ENCODE peak calls at places on chromosomes 4 and X, in seven cellular contexts. D is GM23248, T is lung, O is upper lobe of right lung, N is gastrocnemius medialis, P is AG04450, Z is PC-3. R is an unnamed sample.

GRCh38 chrX:154505726-154506125 is 10.3 kb downstream of the FAM3A start:
- DNase-seq in Z (peak), P (no peak), O (no peak), T (no peak), N (no peak), D (peak), R (no peak)

GRCh38 chr4:7384003-7384928 is 50.5 kb downstream of the PSAPL1 start:
- DNase-seq in O (peak), N (no peak), T (no peak), D (no peak), P (no peak), Z (no peak), R (no peak)

GRCh38 chr4:11914406-11914805 is 485.7 kb upstream of the HS3ST1 start:
- DNase-seq in D (no peak), Z (no peak), T (no peak), N (no peak), P (no peak), O (no peak), R (no peak)

GRCh38 chrX:119468186-119468929 is at the start of gene SLC25A5:
- DNase-seq in N (peak), Z (peak), O (peak), P (no peak), D (peak), T (peak), R (peak)

GRCh38 chr4:185909959-185910358 is 98.0 kb upstream of the SORBS2 start:
- DNase-seq in P (no peak), O (no peak), T (no peak), D (no peak), Z (no peak), N (no peak), R (no peak)

GRCh38 chrX:13377537-13377936 is 57.7 kb upstream of the ATXN3L start:
- DNase-seq in P (peak), D (peak), Z (no peak), N (no peak), O (no peak), T (no peak), R (no peak)

GRCh38 chr4:55336138-55337034 is 9.7 kb upstream of the SRD5A3 start:
- DNase-seq in N (no peak), O (no peak), P (no peak), Z (peak), T (peak), D (no peak), R (no peak)

GRCh38 chrX:19924285-19924684 is 36.9 kb upstream of the SH3KBP1 start:
- DNase-seq in Z (no peak), N (no peak), D (no peak), O (no peak), T (no peak), P (no peak), R (no peak)

GRCh38 chr4:137967480-137968190 is 274.5 kb downstream of the SLC7A11 start:
- DNase-seq in O (no peak), Z (peak), P (no peak), N (no peak), T (no peak), D (peak), R (no peak)

GRCh38 chrX:47030339-47030738 is 47.9 kb upstream of the RGN start:
- DNase-seq in T (no peak), Z (peak), P (peak), O (no peak), D (peak), N (no peak), R (no peak)

GRCh38 chr4:135365065-135365464 is 1163.5 kb upstream of the PABPC4L start:
- DNase-seq in Z (peak), P (peak), N (no peak), O (no peak), T (no peak), D (no peak), R (no peak)

GRCh38 chr4:120857312-120857711 is 65.2 kb downstream of the PRDM5 start:
- DNase-seq in N (no peak), Z (no peak), P (no peak), D (peak), T (no peak), O (no peak), R (no peak)

GRCh38 chr4:40058854-40059253 is 2.2 kb downstream of the N4BP2 start:
- DNase-seq in N (no peak), O (no peak), Z (no peak), D (peak), T (no peak), P (no peak), R (no peak)

DNA sequence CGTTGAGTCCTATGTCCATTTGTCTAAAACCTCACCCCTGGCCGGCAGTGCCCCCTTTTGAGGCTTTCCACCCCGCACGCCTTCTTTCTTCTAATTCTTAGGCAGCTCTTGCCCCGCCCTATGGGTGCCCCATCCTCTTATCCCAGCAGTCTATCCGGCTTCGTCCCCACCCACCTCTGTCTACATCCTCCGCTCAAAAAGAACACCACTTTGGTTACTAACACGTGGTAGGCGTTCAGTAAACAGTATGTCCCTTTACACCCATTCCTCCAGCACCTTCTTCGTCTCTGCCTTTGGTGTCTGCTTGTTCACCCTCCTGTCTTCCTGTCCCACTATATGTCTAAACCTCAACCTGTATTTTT is 39.2 kb downstream of the STARD8 start:
- DNase-seq in O (no peak), P (no peak), D (peak), T (no peak), N (no peak), Z (no peak), R (no peak)
- H3K4me3 ChIP-seq in O (peak), P (peak), D (peak), T (no peak), N (peak), Z (peak), R (peak)

GRCh38 chr4:99379571-99379970 is 27.0 kb upstream of the ADH1C start:
- DNase-seq in N (no peak), P (no peak), Z (no peak), O (no peak), T (no peak), D (no peak), R (no peak)

GRCh38 chr4:99383833-99384392 is 31.4 kb upstream of the ADH1C start:
- DNase-seq in P (peak), Z (no peak), D (peak), O (no peak), N (peak), T (no peak), R (no peak)

GRCh38 chr4:99381588-99382175 is 29.1 kb upstream of the ADH1C start:
- DNase-seq in Z (no peak), T (no peak), D (no peak), P (no peak), N (no peak), O (no peak), R (no peak)

GRCh38 chr4:99382745-99383360 is 30.3 kb upstream of the ADH1C start:
- DNase-seq in T (no peak), Z (no peak), P (no peak), D (no peak), O (no peak), N (no peak), R (no peak)

GRCh38 chr4:99383381-99383780 is 30.8 kb upstream of the ADH1C start:
- DNase-seq in P (no peak), Z (no peak), T (no peak), N (no peak), D (peak), O (no peak), R (no peak)
- H3K4me3 ChIP-seq in P (no peak), Z (no peak), T (no peak), N (no peak), D (no peak), O (no peak), R (no peak)

GRCh38 chrX:137428777-137429564 is 137.0 kb upstream of the ZIC3 start:
- DNase-seq in D (no peak), P (no peak), N (no peak), O (no peak), T (no peak), Z (no peak), R (no peak)

GRCh38 chrX:137428251-137428661 is 137.7 kb upstream of the ZIC3 start:
- DNase-seq in T (no peak), P (no peak), D (peak), N (no peak), O (no peak), Z (no peak), R (no peak)

GRCh38 chrX:137427813-137428212 is 138.1 kb upstream of the ZIC3 start:
- DNase-seq in Z (no peak), O (no peak), D (peak), P (no peak), T (no peak), N (no peak), R (no peak)

GRCh38 chrX:137425273-137425902 is 140.5 kb upstream of the ZIC3 start:
- DNase-seq in P (no peak), D (no peak), O (no peak), Z (no peak), N (no peak), T (no peak), R (no peak)

GRCh38 chrX:137427061-137427778 is 138.7 kb upstream of the ZIC3 start:
- DNase-seq in D (no peak), Z (no peak), O (no peak), P (no peak), T (no peak), N (no peak), R (no peak)
- H3K4me3 ChIP-seq in D (peak), Z (no peak), O (peak), P (peak), T (no peak), N (peak), R (peak)

DNA sequence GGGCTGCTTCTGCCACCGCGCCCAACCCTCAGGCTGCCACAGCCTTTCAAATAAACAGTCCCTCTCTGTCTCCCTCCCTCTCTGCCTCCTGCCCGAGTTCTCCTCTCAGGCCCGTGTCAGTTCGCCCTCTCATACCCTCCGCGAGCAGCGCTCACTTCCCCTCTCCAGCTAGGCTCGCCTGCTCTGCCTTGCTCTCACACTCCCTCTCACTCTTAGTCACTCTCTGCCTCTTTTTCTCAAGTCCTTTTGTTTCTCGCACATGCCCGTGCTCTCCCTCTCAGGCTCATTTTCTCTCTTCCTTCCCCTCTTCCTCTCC is 3.2 kb downstream of the EFNB1 start:
- DNase-seq in N (peak), O (peak), P (peak), D (peak), Z (peak), T (no peak), R (no peak)
- H3K4me3 ChIP-seq in N (peak), O (peak), P (peak), D (peak), Z (peak), T (peak), R (peak)

GRCh38 chr4:112714922-112715901 is 78.3 kb downstream of the LARP7 start:
- DNase-seq in T (no peak), Z (no peak), P (no peak), N (no peak), D (no peak), O (no peak), R (no peak)
- H3K4me3 ChIP-seq in T (no peak), Z (no peak), P (no peak), N (peak), D (no peak), O (no peak), R (no peak)

GRCh38 chr4:152696764-152697250 is 17.0 kb upstream of the TMEM154 start:
- DNase-seq in P (no peak), Z (peak), T (no peak), N (no peak), O (no peak), D (peak), R (no peak)
- H3K4me3 ChIP-seq in P (no peak), Z (peak), T (no peak), N (no peak), O (no peak), D (peak), R (no peak)

DNA sequence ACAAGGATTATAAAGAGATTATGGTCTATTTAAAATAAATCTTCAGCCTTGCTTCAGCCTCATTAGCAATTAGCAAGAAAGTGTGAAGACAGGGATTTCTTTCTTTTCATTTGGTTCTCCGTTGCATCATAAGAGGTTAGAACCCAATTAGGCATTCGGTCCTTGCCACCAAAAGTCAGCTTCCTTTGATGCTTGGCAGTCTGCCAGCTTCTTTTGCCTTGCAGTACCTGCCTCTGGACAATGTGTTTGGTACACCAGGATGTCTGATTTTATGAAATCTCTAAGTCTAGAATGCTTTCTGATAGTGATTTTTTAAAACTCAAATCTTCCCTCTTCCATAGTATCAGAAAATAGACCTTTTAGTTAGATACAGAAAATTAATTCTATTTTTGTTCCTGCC is 12.5 kb downstream of the SMIM20 start:
- DNase-seq in D (no peak), N (no peak), O (no peak), P (no peak), T (no peak), Z (peak), R (no peak)
- H3K4me3 ChIP-seq in D (no peak), N (no peak), O (no peak), P (no peak), T (no peak), Z (no peak), R (no peak)

DNA sequence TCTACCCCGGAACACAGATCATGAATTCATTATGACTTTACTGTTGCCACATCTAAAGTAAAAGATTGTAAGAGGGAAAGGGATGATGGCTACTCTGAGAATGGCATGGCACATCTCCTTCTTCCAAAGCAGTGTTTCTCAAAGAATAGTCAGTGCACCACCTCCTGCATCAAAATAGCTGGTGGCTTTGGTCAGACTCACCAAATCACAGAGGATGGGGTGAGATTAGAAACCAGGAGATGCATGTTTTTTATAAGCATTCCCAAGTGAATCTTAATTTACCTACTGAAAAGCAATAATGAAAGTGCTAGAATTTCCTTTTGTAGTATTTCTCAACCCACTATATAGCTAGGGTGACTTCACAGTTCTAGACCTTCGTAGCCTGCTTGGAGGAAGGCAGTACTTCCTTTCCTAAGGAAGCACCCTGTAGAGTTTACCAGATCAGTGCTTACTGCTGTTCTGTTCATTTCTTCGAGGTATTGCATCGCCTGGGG is 340.8 kb upstream of the KLF3 start:
- DNase-seq in O (no peak), D (peak), N (no peak), P (no peak), Z (peak), T (no peak), R (no peak)
- H3K4me3 ChIP-seq in O (no peak), D (no peak), N (no peak), P (no peak), Z (no peak), T (no peak), R (no peak)

DNA sequence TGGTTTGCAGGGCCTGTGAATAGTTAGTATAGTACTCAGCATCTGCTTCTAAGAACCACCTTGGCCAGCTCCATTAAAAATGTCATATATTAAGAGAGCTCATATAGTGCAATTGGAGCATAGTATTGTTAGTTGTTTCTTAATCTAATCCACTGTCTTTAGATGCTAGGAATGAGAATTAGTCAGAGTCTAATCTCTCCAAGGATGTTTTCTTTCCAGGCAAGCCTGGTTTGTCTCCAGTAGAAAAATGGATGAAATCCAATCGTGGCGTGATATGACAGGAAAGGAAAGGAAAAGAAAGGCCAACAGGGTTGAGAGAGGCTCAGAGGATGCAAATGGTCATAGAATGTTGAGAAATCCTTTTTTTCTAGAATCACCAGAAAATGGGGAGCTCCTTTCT is 15.0 kb upstream of the TMEM164 start:
- DNase-seq in D (no peak), T (no peak), N (no peak), P (no peak), Z (no peak), O (no peak), R (no peak)
- H3K4me3 ChIP-seq in D (no peak), T (no peak), N (no peak), P (no peak), Z (no peak), O (no peak), R (no peak)

R was measured in thoracic aorta.